ENCODE peak calls at places on chromosome 16, in seven cellular contexts. One of them, this sample, is unnamed.

GRCh38 chr16:53787423-53787822 is 83.5 kb downstream of the FTO start:
- DNase-seq in CD4-positive, alpha-beta memory T cell: no peak
- DNase-seq in mesenchymal stem cell: no peak
- DNase-seq in psoas muscle: no peak
- DNase-seq in CD4-positive, alpha-beta T cell: no peak
- DNase-seq in prostate gland: no peak
- DNase-seq in coronary artery: no peak
- DNase-seq in this sample: no peak

GRCh38 chr16:81544691-81545365 is 100.2 kb downstream of the CMIP start:
- DNase-seq in mesenchymal stem cell: no peak
- DNase-seq in psoas muscle: no peak
- DNase-seq in prostate gland: no peak
- DNase-seq in CD4-positive, alpha-beta T cell: no peak
- DNase-seq in CD4-positive, alpha-beta memory T cell: no peak
- DNase-seq in coronary artery: no peak
- DNase-seq in this sample: no peak

GRCh38 chr16:59045496-59045895 is 311.4 kb upstream of the GOT2 start:
- DNase-seq in CD4-positive, alpha-beta memory T cell: no peak
- DNase-seq in mesenchymal stem cell: no peak
- DNase-seq in prostate gland: no peak
- DNase-seq in coronary artery: no peak
- DNase-seq in psoas muscle: no peak
- DNase-seq in CD4-positive, alpha-beta T cell: no peak
- DNase-seq in this sample: no peak

GRCh38 chr16:4631444-4631843 is 6.8 kb downstream of the MGRN1 start:
- DNase-seq in prostate gland: no peak
- DNase-seq in coronary artery: no peak
- DNase-seq in mesenchymal stem cell: peak; percentile 35
- DNase-seq in psoas muscle: no peak
- DNase-seq in CD4-positive, alpha-beta memory T cell: no peak
- DNase-seq in CD4-positive, alpha-beta T cell: no peak
- DNase-seq in this sample: no peak

GRCh38 chr16:19659554-19659953 is 58.5 kb downstream of the KNOP1 start:
- DNase-seq in mesenchymal stem cell: no peak
- DNase-seq in coronary artery: no peak
- DNase-seq in psoas muscle: no peak
- DNase-seq in CD4-positive, alpha-beta memory T cell: no peak
- DNase-seq in CD4-positive, alpha-beta T cell: no peak
- DNase-seq in prostate gland: no peak
- DNase-seq in this sample: no peak

GRCh38 chr16:54447606-54448440 is 161.2 kb upstream of the IRX3 start:
- DNase-seq in mesenchymal stem cell: peak; percentile 79
- DNase-seq in CD4-positive, alpha-beta memory T cell: no peak
- DNase-seq in CD4-positive, alpha-beta T cell: no peak
- DNase-seq in coronary artery: no peak
- DNase-seq in prostate gland: no peak
- DNase-seq in psoas muscle: no peak
- DNase-seq in this sample: peak; percentile 91

GRCh38 chr16:87681990-87682570 is 79.8 kb downstream of the JPH3 start:
- DNase-seq in coronary artery: no peak
- DNase-seq in CD4-positive, alpha-beta memory T cell: no peak
- DNase-seq in psoas muscle: no peak
- DNase-seq in mesenchymal stem cell: peak; percentile 77
- DNase-seq in prostate gland: peak; percentile 26
- DNase-seq in CD4-positive, alpha-beta T cell: no peak
- DNase-seq in this sample: no peak

GRCh38 chr16:59684911-59685310 is 950.8 kb upstream of the GOT2 start:
- DNase-seq in psoas muscle: no peak
- DNase-seq in CD4-positive, alpha-beta memory T cell: no peak
- DNase-seq in coronary artery: no peak
- DNase-seq in mesenchymal stem cell: no peak
- DNase-seq in CD4-positive, alpha-beta T cell: no peak
- DNase-seq in prostate gland: no peak
- DNase-seq in this sample: peak; percentile 4

GRCh38 chr16:4578961-4579530 is 22.9 kb downstream of the C16orf96 start:
- DNase-seq in mesenchymal stem cell: no peak
- DNase-seq in CD4-positive, alpha-beta memory T cell: no peak
- DNase-seq in psoas muscle: no peak
- DNase-seq in CD4-positive, alpha-beta T cell: no peak
- DNase-seq in coronary artery: no peak
- DNase-seq in prostate gland: no peak
- DNase-seq in this sample: no peak

GRCh38 chr16:67882374-67883145 is 2.1 kb upstream of the NRN1L start:
- DNase-seq in coronary artery: no peak
- DNase-seq in CD4-positive, alpha-beta memory T cell: no peak
- DNase-seq in mesenchymal stem cell: no peak
- DNase-seq in prostate gland: no peak
- DNase-seq in psoas muscle: peak; percentile 93
- DNase-seq in CD4-positive, alpha-beta T cell: no peak
- DNase-seq in this sample: no peak

GRCh38 chr16:28291651-28292626 is at the start of gene SBK1:
- DNase-seq in mesenchymal stem cell: peak; percentile 50
- DNase-seq in coronary artery: no peak
- DNase-seq in CD4-positive, alpha-beta T cell: peak; percentile 89
- DNase-seq in psoas muscle: peak; percentile 83
- DNase-seq in prostate gland: peak; percentile 72
- DNase-seq in CD4-positive, alpha-beta memory T cell: peak; percentile 88
- DNase-seq in this sample: peak; percentile 94

GRCh38 chr16:27463741-27464662 is 62.0 kb downstream of the IL21R start:
- DNase-seq in CD4-positive, alpha-beta T cell: peak; percentile 55
- DNase-seq in prostate gland: no peak
- DNase-seq in coronary artery: no peak
- DNase-seq in mesenchymal stem cell: no peak
- DNase-seq in psoas muscle: no peak
- DNase-seq in CD4-positive, alpha-beta memory T cell: peak; percentile 80
- DNase-seq in this sample: no peak

GRCh38 chr16:59707441-59707840 is 973.3 kb upstream of the GOT2 start:
- DNase-seq in CD4-positive, alpha-beta T cell: no peak
- DNase-seq in psoas muscle: no peak
- DNase-seq in coronary artery: no peak
- DNase-seq in prostate gland: no peak
- DNase-seq in CD4-positive, alpha-beta memory T cell: no peak
- DNase-seq in mesenchymal stem cell: no peak
- DNase-seq in this sample: no peak

GRCh38 chr16:17013067-17013466 is 457.7 kb downstream of the XYLT1 start:
- DNase-seq in CD4-positive, alpha-beta memory T cell: no peak
- DNase-seq in CD4-positive, alpha-beta T cell: no peak
- DNase-seq in coronary artery: no peak
- DNase-seq in mesenchymal stem cell: no peak
- DNase-seq in prostate gland: no peak
- DNase-seq in psoas muscle: no peak
- DNase-seq in this sample: no peak

GRCh38 chr16:60792437-60792836 is 1243.8 kb downstream of the CDH8 start:
- DNase-seq in CD4-positive, alpha-beta memory T cell: no peak
- DNase-seq in prostate gland: no peak
- DNase-seq in coronary artery: no peak
- DNase-seq in CD4-positive, alpha-beta T cell: no peak
- DNase-seq in psoas muscle: no peak
- DNase-seq in mesenchymal stem cell: no peak
- DNase-seq in this sample: no peak

GRCh38 chr16:9372934-9373890 is 281.8 kb downstream of the HAPSTR1 start:
- DNase-seq in mesenchymal stem cell: no peak
- DNase-seq in CD4-positive, alpha-beta memory T cell: no peak
- DNase-seq in CD4-positive, alpha-beta T cell: no peak
- DNase-seq in psoas muscle: no peak
- DNase-seq in coronary artery: no peak
- DNase-seq in prostate gland: no peak
- DNase-seq in this sample: no peak

GRCh38 chr16:17370233-17371013 is 100.3 kb downstream of the XYLT1 start:
- DNase-seq in CD4-positive, alpha-beta T cell: no peak
- DNase-seq in CD4-positive, alpha-beta memory T cell: no peak
- DNase-seq in psoas muscle: no peak
- DNase-seq in mesenchymal stem cell: no peak
- DNase-seq in coronary artery: no peak
- DNase-seq in prostate gland: no peak
- DNase-seq in this sample: no peak

GRCh38 chr16:78705694-78706093 is 606.2 kb downstream of the WWOX start:
- DNase-seq in CD4-positive, alpha-beta memory T cell: peak; percentile 47
- DNase-seq in CD4-positive, alpha-beta T cell: no peak
- DNase-seq in mesenchymal stem cell: peak; percentile 48
- DNase-seq in coronary artery: no peak
- DNase-seq in prostate gland: no peak
- DNase-seq in psoas muscle: no peak
- DNase-seq in this sample: peak; percentile 34

GRCh38 chr16:80932725-80933124 is 74.0 kb downstream of the CMC2 start:
- DNase-seq in CD4-positive, alpha-beta memory T cell: no peak
- DNase-seq in psoas muscle: peak; percentile 78
- DNase-seq in prostate gland: peak; percentile 46
- DNase-seq in mesenchymal stem cell: peak; percentile 24
- DNase-seq in CD4-positive, alpha-beta T cell: no peak
- DNase-seq in coronary artery: peak; percentile 81
- DNase-seq in this sample: peak; percentile 34

GRCh38 chr16:24776486-24777220 is 47.2 kb downstream of the TNRC6A start:
- DNase-seq in mesenchymal stem cell: no peak
- DNase-seq in CD4-positive, alpha-beta memory T cell: no peak
- DNase-seq in coronary artery: no peak
- DNase-seq in psoas muscle: peak; percentile 65
- DNase-seq in CD4-positive, alpha-beta T cell: no peak
- DNase-seq in prostate gland: no peak
- DNase-seq in this sample: no peak
- H3K27ac ChIP-seq in mesenchymal stem cell: no peak overlapping the region
- H3K27ac ChIP-seq in CD4-positive, alpha-beta memory T cell: no peak overlapping the region
- H3K27ac ChIP-seq in coronary artery: peak overlapping the region; percentile 56
- H3K27ac ChIP-seq in psoas muscle: peak overlapping the region; percentile 70
- H3K27ac ChIP-seq in CD4-positive, alpha-beta T cell: no peak overlapping the region
- H3K27ac ChIP-seq in prostate gland: peak overlapping the region; percentile 7
- H3K27ac ChIP-seq in this sample: peak overlapping the region; percentile 41

DNA sequence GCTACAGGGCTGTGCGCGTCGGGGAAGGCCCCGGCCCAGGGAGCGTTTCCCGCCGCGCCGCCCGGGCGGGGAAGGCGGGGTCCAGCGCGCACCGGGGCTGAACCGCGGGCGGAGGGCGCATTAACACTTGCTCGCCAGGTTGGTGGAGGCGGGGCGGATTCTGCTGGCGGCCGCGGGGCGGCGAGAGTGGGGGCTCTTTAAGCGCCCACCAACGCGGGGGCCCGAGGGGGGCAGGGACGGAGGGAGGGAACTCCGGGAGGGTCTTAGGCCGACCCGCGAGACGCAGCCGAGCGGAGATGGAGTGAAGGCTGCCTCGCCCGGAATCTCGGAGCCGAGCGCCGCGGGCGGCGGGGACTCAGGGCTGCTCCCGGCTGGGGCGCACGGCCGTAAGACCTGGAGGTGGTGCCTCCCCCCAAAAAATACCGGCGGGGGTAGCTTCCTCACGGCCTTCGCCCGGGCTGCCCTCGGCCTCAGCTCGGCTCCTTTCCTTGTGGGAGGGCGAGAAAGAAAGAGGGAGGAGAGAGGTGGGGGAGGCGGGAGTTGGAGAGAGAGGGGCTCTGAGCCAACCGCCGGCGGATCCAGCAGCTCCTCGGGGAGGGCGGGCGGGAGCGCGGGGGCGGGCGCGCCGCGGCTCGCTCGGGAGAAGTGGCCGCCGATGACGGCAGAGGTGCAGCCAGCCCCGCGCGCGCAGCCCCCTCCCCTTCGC is 415 bp upstream of the FOXF1 start:
- DNase-seq in psoas muscle: peak; percentile 51
- DNase-seq in coronary artery: no peak
- DNase-seq in CD4-positive, alpha-beta memory T cell: no peak
- DNase-seq in mesenchymal stem cell: peak; percentile 97
- DNase-seq in CD4-positive, alpha-beta T cell: no peak
- DNase-seq in prostate gland: no peak
- DNase-seq in this sample: no peak
- H3K27ac ChIP-seq in psoas muscle: no peak overlapping the region
- H3K27ac ChIP-seq in coronary artery: peak overlapping the region; percentile 80
- H3K27ac ChIP-seq in CD4-positive, alpha-beta memory T cell: no peak overlapping the region
- H3K27ac ChIP-seq in mesenchymal stem cell: no peak overlapping the region
- H3K27ac ChIP-seq in CD4-positive, alpha-beta T cell: no peak overlapping the region
- H3K27ac ChIP-seq in prostate gland: peak overlapping the region; percentile 86
- H3K27ac ChIP-seq in this sample: no peak overlapping the region

GRCh38 chr16:229731-230281 is 557 bp upstream of the LUC7L start:
- DNase-seq in coronary artery: no peak
- DNase-seq in prostate gland: no peak
- DNase-seq in mesenchymal stem cell: no peak
- DNase-seq in CD4-positive, alpha-beta memory T cell: no peak
- DNase-seq in CD4-positive, alpha-beta T cell: no peak
- DNase-seq in psoas muscle: no peak
- DNase-seq in this sample: no peak
- H3K27ac ChIP-seq in coronary artery: peak overlapping the region; percentile 98
- H3K27ac ChIP-seq in prostate gland: peak overlapping the region; percentile 99
- H3K27ac ChIP-seq in mesenchymal stem cell: no peak overlapping the region
- H3K27ac ChIP-seq in CD4-positive, alpha-beta memory T cell: peak overlapping the region; percentile 97
- H3K27ac ChIP-seq in CD4-positive, alpha-beta T cell: peak overlapping the region; percentile 86
- H3K27ac ChIP-seq in psoas muscle: peak overlapping the region; percentile 97
- H3K27ac ChIP-seq in this sample: peak overlapping the region; percentile 87

GRCh38 chr16:84339766-84340165 is 28.6 kb upstream of the ATP2C2 start:
- DNase-seq in psoas muscle: no peak
- DNase-seq in mesenchymal stem cell: no peak
- DNase-seq in prostate gland: no peak
- DNase-seq in CD4-positive, alpha-beta T cell: no peak
- DNase-seq in coronary artery: no peak
- DNase-seq in CD4-positive, alpha-beta memory T cell: no peak
- DNase-seq in this sample: no peak

GRCh38 chr16:84344781-84345180 is 23.6 kb upstream of the ATP2C2 start:
- DNase-seq in prostate gland: no peak
- DNase-seq in psoas muscle: no peak
- DNase-seq in CD4-positive, alpha-beta memory T cell: no peak
- DNase-seq in mesenchymal stem cell: no peak
- DNase-seq in coronary artery: no peak
- DNase-seq in CD4-positive, alpha-beta T cell: no peak
- DNase-seq in this sample: no peak

GRCh38 chr16:84339316-84339715 is 29.0 kb upstream of the ATP2C2 start:
- DNase-seq in psoas muscle: peak; percentile 26
- DNase-seq in CD4-positive, alpha-beta T cell: no peak
- DNase-seq in prostate gland: no peak
- DNase-seq in coronary artery: no peak
- DNase-seq in mesenchymal stem cell: no peak
- DNase-seq in CD4-positive, alpha-beta memory T cell: no peak
- DNase-seq in this sample: no peak

GRCh38 chr16:84341533-84342295 is 26.6 kb upstream of the ATP2C2 start:
- DNase-seq in psoas muscle: peak; percentile 32
- DNase-seq in prostate gland: no peak
- DNase-seq in CD4-positive, alpha-beta memory T cell: no peak
- DNase-seq in mesenchymal stem cell: no peak
- DNase-seq in CD4-positive, alpha-beta T cell: no peak
- DNase-seq in coronary artery: no peak
- DNase-seq in this sample: no peak

GRCh38 chr16:84340305-84341040 is 27.9 kb upstream of the ATP2C2 start:
- DNase-seq in coronary artery: no peak
- DNase-seq in prostate gland: peak; percentile 89
- DNase-seq in mesenchymal stem cell: no peak
- DNase-seq in psoas muscle: peak; percentile 37
- DNase-seq in CD4-positive, alpha-beta memory T cell: no peak
- DNase-seq in CD4-positive, alpha-beta T cell: no peak
- DNase-seq in this sample: peak; percentile 66
- H3K27ac ChIP-seq in coronary artery: no peak overlapping the region
- H3K27ac ChIP-seq in prostate gland: no peak overlapping the region
- H3K27ac ChIP-seq in mesenchymal stem cell: no peak overlapping the region
- H3K27ac ChIP-seq in psoas muscle: no peak overlapping the region
- H3K27ac ChIP-seq in CD4-positive, alpha-beta memory T cell: no peak overlapping the region
- H3K27ac ChIP-seq in CD4-positive, alpha-beta T cell: no peak overlapping the region
- H3K27ac ChIP-seq in this sample: no peak overlapping the region

GRCh38 chr16:73019456-73020362 is 28.2 kb downstream of the ZFHX3 start:
- DNase-seq in CD4-positive, alpha-beta T cell: no peak
- DNase-seq in coronary artery: peak; percentile 76
- DNase-seq in prostate gland: no peak
- DNase-seq in CD4-positive, alpha-beta memory T cell: no peak
- DNase-seq in mesenchymal stem cell: peak; percentile 93
- DNase-seq in psoas muscle: no peak
- DNase-seq in this sample: peak; percentile 63
- H3K27ac ChIP-seq in CD4-positive, alpha-beta T cell: no peak overlapping the region
- H3K27ac ChIP-seq in coronary artery: peak overlapping the region; percentile 89
- H3K27ac ChIP-seq in prostate gland: peak overlapping the region; percentile 38
- H3K27ac ChIP-seq in CD4-positive, alpha-beta memory T cell: no peak overlapping the region
- H3K27ac ChIP-seq in mesenchymal stem cell: peak overlapping the region; percentile 30
- H3K27ac ChIP-seq in psoas muscle: peak overlapping the region; percentile 78
- H3K27ac ChIP-seq in this sample: peak overlapping the region; percentile 52